ENCODE peak calls at places on chromosomes 3 and 15, in ten cellular contexts. I is NT2/D1, B is EL, Z is ureter, K is NCI-H510A treated with DMSO at 0.1 percent for 48 hours, E is NCI-H146, N is lower leg skin, W is A549, C is cardiac fibroblast, R is KG1. H is an unnamed sample.
A peak's percentile ranks its signal among the peaks of the same experiment; 100 is the strongest.

GRCh38 chr3:13016083-13016725 is 57.0 kb downstream of the IQSEC1 start:
- DNase-seq in I (no peak), B (no peak), Z (peak; percentile 66), K (peak; percentile 83), E (peak; percentile 15), N (peak; percentile 91), W (no peak), C (no peak), R (peak; percentile 28), H (no peak)

GRCh38 chr3:89098964-89099585 is 8.3 kb upstream of the EPHA3 start:
- DNase-seq in I (peak; percentile 42), B (peak; percentile 55), Z (no peak), K (peak; percentile 0), E (peak; percentile 51), N (no peak), W (peak; percentile 54), C (peak; percentile 78), R (no peak), H (peak; percentile 54)

GRCh38 chr15:100438570-100438969 is 90.2 kb downstream of the CERS3 start:
- DNase-seq in I (no peak), B (peak; percentile 8), Z (peak; percentile 66), K (no peak), E (no peak), N (peak; percentile 92), W (no peak), C (peak; percentile 11), R (peak; percentile 8), H (peak; percentile 10)

GRCh38 chr15:39602143-39602542 is 21.3 kb downstream of the THBS1 start:
- DNase-seq in I (no peak), B (no peak), Z (no peak), K (no peak), E (no peak), N (no peak), W (no peak), C (no peak), R (no peak), H (no peak)

GRCh38 chr3:193744822-193745684 is 152.0 kb downstream of the OPA1 start:
- DNase-seq in I (no peak), B (no peak), Z (no peak), K (peak; percentile 59), E (peak; percentile 96), N (no peak), W (no peak), C (peak; percentile 7), R (no peak), H (peak; percentile 11)

GRCh38 chr3:12869025-12869695 is 27.8 kb upstream of the RPL32 start:
- DNase-seq in I (no peak), B (peak; percentile 12), Z (no peak), K (no peak), E (peak; percentile 60), N (no peak), W (no peak), C (no peak), R (no peak), H (no peak)

GRCh38 chr3:141076026-141076797 is 25.1 kb downstream of the SPSB4 start:
- DNase-seq in I (no peak), B (no peak), Z (no peak), K (no peak), E (peak; percentile 92), N (no peak), W (no peak), C (no peak), R (no peak), H (no peak)

GRCh38 chr3:111846717-111847116 is 12.3 kb upstream of the PHLDB2 start:
- DNase-seq in I (no peak), B (peak; percentile 83), Z (no peak), K (no peak), E (no peak), N (no peak), W (peak; percentile 54), C (peak; percentile 95), R (no peak), H (peak; percentile 92)